ENCODE peak calls at places on chromosome 20, in four cellular contexts. N, L, R and P are unnamed samples.

GRCh38 chr20:53917145-53918009 is 153.0 kb downstream of the BCAS1 start:
- DNase-seq in N (peak), L (peak), R (peak), P (no peak)

GRCh38 chr20:2742934-2743559 is 50.5 kb downstream of the EBF4 start:
- DNase-seq in N (no peak), L (peak), R (peak), P (peak)

GRCh38 chr20:13099676-13100075 is 90.9 kb downstream of the SPTLC3 start:
- DNase-seq in N (no peak), L (no peak), R (no peak), P (no peak)

GRCh38 chr20:32971703-32972161 is 32.5 kb downstream of the SUN5 start:
- DNase-seq in N (no peak), L (no peak), R (no peak), P (no peak)

GRCh38 chr20:986733-987355 is 15.3 kb downstream of the RSPO4 start:
- DNase-seq in N (no peak), L (no peak), R (no peak), P (no peak)

GRCh38 chr20:11675920-11676617 is 241.6 kb upstream of the BTBD3 start:
- DNase-seq in N (no peak), L (peak), R (no peak), P (no peak)

GRCh38 chr20:51417745-51418529 is 124.6 kb downstream of the NFATC2 start:
- DNase-seq in N (no peak), L (no peak), R (no peak), P (no peak)

GRCh38 chr20:64010711-64011237 is 25.2 kb upstream of the C20orf204 start:
- DNase-seq in N (no peak), L (peak), R (no peak), P (no peak)

GRCh38 chr20:12638633-12639360 is 370.0 kb upstream of the SPTLC3 start:
- DNase-seq in N (no peak), L (no peak), R (no peak), P (no peak)

GRCh38 chr20:63751471-63752271 is 12.1 kb downstream of the SLC2A4RG start:
- DNase-seq in N (peak), L (no peak), R (no peak), P (no peak)

GRCh38 chr20:6909608-6910007 is 142.1 kb downstream of the BMP2 start:
- DNase-seq in N (no peak), L (no peak), R (no peak), P (no peak)

GRCh38 chr20:63744158-63744557 is 4.6 kb downstream of the SLC2A4RG start:
- DNase-seq in N (no peak), L (no peak), R (no peak), P (no peak)

GRCh38 chr20:36726168-36726567 is 19.7 kb downstream of the NDRG3 start:
- DNase-seq in N (no peak), L (no peak), R (no peak), P (no peak)

GRCh38 chr20:54015496-54015895 is 54.9 kb downstream of the BCAS1 start:
- DNase-seq in N (no peak), L (no peak), R (no peak), P (no peak)

GRCh38 chr20:56945057-56945456 is 316.0 kb downstream of the TFAP2C start:
- DNase-seq in N (no peak), L (no peak), R (no peak), P (no peak)

GRCh38 chr20:61919675-61920365 is 145.9 kb downstream of the TAF4 start:
- DNase-seq in N (no peak), L (no peak), R (no peak), P (no peak)

GRCh38 chr20:32034581-32035397 is 17.3 kb upstream of the HCK start:
- DNase-seq in N (no peak), L (no peak), R (no peak), P (no peak)

GRCh38 chr20:13271977-13272975 is 51.2 kb downstream of the ISM1 start:
- DNase-seq in N (no peak), L (no peak), R (no peak), P (no peak)

GRCh38 chr20:52948491-52948890 is 23.7 kb upstream of the TSHZ2 start:
- DNase-seq in N (no peak), L (peak), R (no peak), P (no peak)

GRCh38 chr20:24112360-24112759 is 123.8 kb upstream of the GGTLC1 start:
- DNase-seq in N (no peak), L (no peak), R (no peak), P (no peak)
- TF ChIP-seq CTCF in N (no peak), L (no peak), R (no peak), P (peak)

GRCh38 chr20:30598460-30599230 is 658.8 kb upstream of the DEFB115 start:
- DNase-seq in N (no peak), L (no peak), R (no peak), P (no peak)
- H3K4me3 ChIP-seq in N (no peak), L (no peak), R (no peak), P (no peak)

GRCh38 chr20:21027569-21027968 is 78.6 kb downstream of the LINC00237 start:
- DNase-seq in N (no peak), L (no peak), R (peak), P (no peak)
- TF ChIP-seq CTCF in N (no peak), L (no peak), R (no peak), P (no peak)

GRCh38 chr20:58388028-58388601 is 914 bp upstream of the VAPB start:
- DNase-seq in N (no peak), L (no peak), R (no peak), P (no peak)
- H3K4me3 ChIP-seq in N (no peak), L (peak), R (no peak), P (peak)

GRCh38 chr20:41746635-41747034 is 128.5 kb upstream of the CHD6 start:
- DNase-seq in N (no peak), L (no peak), R (no peak), P (no peak)
- TF ChIP-seq CTCF in N (no peak), L (no peak), R (peak), P (peak)

DNA sequence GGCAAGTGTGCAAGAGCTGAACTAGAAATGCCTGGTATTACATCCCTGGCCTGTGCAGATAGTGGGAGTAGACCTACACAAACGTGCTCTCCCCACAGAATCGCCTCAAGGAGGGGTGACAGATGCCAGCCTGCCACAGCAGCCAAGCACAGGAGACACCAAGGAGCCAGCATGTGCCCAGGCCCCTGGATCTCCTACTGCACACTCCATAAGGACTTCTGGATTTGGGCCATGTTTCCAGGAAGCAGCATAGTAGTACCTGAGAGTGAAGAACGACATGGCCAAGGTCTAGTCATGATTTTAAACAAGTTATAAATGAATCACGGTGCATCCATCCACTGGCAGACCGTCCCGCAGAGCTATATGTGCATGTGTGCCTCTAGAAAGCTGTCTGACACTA is 232.2 kb downstream of the SYNDIG1 start:
- DNase-seq in N (no peak), L (no peak), R (no peak), P (no peak)
- H3K4me3 ChIP-seq in N (no peak), L (no peak), R (no peak), P (no peak)